ENCODE peak calls at places on chromosomes 5 and 9, in six cellular contexts. E, N, Z, I, W and C are unnamed samples.

GRCh38 chr5:60487466-60487865 is 212.5 kb downstream of the DEPDC1B start:
- DNase-seq in I (no peak), E (no peak), N (peak), Z (no peak), W (no peak), C (peak)

GRCh38 chr5:41418220-41419031 is 92.0 kb downstream of the PLCXD3 start:
- DNase-seq in W (no peak), Z (peak), E (peak), N (peak), I (peak), C (peak)

GRCh38 chr9:134276463-134277245 is 49.6 kb upstream of the RXRA start:
- DNase-seq in Z (no peak), N (no peak), E (peak), I (no peak), W (no peak), C (no peak)

GRCh38 chr9:23603311-23603710 is 222.7 kb downstream of the ELAVL2 start:
- DNase-seq in E (no peak), I (no peak), W (no peak), Z (no peak), N (no peak), C (no peak)

GRCh38 chr5:23884405-23884804 is 377.0 kb downstream of the PRDM9 start:
- DNase-seq in I (no peak), Z (no peak), W (no peak), N (no peak), E (no peak), C (no peak)

GRCh38 chr5:137304227-137304874 is 194.8 kb downstream of the SPOCK1 start:
- DNase-seq in E (no peak), I (no peak), Z (no peak), W (no peak), N (no peak), C (no peak)

GRCh38 chr9:112754578-112754977 is 4.0 kb downstream of the SNX30 start:
- DNase-seq in I (peak), Z (no peak), W (peak), E (no peak), N (peak), C (peak)

GRCh38 chr5:31364881-31365636 is 166.8 kb downstream of the DROSHA start:
- DNase-seq in W (no peak), I (peak), E (no peak), N (peak), Z (no peak), C (peak)

GRCh38 chr5:15009420-15009819 is 137.8 kb upstream of the ANKH start:
- DNase-seq in W (no peak), E (no peak), Z (no peak), I (peak), N (peak), C (peak)

GRCh38 chr5:43305948-43306563 is 7.2 kb downstream of the HMGCS1 start:
- DNase-seq in Z (peak), I (peak), E (peak), W (no peak), N (peak), C (peak)

GRCh38 chr9:7452378-7452777 is 347.2 kb downstream of the DMAC1 start:
- DNase-seq in W (no peak), I (peak), N (peak), E (no peak), Z (no peak), C (peak)

GRCh38 chr9:70408393-70409040 is 5.9 kb downstream of the KLF9 start:
- DNase-seq in I (no peak), W (no peak), Z (peak), E (no peak), N (peak), C (peak)

GRCh38 chr5:96967400-96967799 is 31.5 kb downstream of the LNPEP start:
- DNase-seq in N (no peak), E (no peak), Z (no peak), I (no peak), W (no peak), C (no peak)

GRCh38 chr5:66144074-66144798 is at the start of gene SREK1:
- DNase-seq in E (peak), N (peak), I (peak), W (peak), Z (peak), C (peak)
- H3K4me3 ChIP-seq in E (peak), N (peak), I (peak), W (peak), Z (peak), C (peak)

DNA sequence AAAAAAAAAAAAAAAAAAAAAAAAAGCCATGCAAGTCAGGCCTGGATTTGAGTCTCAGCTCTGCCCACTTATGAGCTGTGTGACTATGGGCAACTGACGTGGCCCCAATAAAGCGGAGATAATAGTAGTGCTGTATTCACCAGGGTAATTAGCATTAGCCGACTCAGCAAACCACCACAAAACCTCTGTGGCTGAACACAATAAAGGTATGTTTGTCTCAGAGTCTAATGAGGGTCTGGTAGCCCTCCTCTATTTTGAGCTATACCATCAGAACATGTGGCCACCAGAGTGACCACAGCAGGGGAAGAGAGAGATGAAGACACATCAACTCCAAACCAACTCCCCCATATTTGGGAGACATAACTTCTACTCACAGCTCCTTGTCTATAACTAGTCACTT is 15.9 kb downstream of the SWI5 start:
- DNase-seq in W (no peak), E (no peak), I (no peak), N (no peak), Z (no peak), C (no peak)
- H3K4me2 ChIP-seq in W (no peak), E (no peak), I (no peak), N (no peak), Z (no peak), C (no peak)

DNA sequence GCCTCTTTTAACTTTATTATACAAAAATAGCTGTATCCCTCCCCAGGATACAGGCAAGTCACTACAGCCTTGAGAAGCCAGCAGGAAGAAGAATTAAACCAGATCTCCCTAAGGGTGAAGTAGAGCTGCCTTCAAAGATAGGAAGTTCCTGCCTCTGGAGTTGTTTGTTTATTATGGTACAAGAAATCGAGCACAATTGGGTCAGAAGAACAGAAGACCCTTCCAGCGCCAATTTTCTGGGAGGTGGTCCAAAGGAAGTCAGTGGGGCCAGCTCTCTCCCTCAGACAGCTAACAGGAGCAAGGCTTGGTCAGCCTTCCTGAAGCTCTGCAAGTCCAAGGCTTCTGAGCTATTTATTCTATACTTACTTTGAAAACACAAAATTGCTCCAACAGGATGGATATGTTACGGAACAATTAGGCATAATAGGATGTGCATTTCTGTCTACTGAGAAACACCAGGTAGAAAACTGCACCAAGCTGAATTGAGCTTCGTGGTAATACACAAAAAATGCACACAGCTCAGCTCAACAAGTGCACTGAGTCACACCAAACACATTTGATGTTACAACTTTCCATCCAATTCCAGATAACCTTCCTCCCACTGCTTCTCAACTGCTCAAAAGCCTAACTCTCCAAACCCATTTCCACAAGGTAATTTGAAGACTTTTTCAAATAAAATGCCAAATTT is 16.0 kb downstream of the SERINC5 start:
- DNase-seq in I (peak), W (no peak), E (no peak), Z (no peak), N (peak), C (peak)
- H3K4me3 ChIP-seq in I (no peak), W (no peak), E (no peak), Z (no peak), N (no peak), C (no peak)

GRCh38 chr5:124301222-124301621 is 445.2 kb downstream of the ZNF608 start:
- DNase-seq in N (no peak), W (no peak), E (no peak), I (no peak), Z (no peak), C (no peak)
- H3K4me2 ChIP-seq in N (no peak), W (no peak), E (no peak), I (no peak), Z (no peak), C (no peak)

DNA sequence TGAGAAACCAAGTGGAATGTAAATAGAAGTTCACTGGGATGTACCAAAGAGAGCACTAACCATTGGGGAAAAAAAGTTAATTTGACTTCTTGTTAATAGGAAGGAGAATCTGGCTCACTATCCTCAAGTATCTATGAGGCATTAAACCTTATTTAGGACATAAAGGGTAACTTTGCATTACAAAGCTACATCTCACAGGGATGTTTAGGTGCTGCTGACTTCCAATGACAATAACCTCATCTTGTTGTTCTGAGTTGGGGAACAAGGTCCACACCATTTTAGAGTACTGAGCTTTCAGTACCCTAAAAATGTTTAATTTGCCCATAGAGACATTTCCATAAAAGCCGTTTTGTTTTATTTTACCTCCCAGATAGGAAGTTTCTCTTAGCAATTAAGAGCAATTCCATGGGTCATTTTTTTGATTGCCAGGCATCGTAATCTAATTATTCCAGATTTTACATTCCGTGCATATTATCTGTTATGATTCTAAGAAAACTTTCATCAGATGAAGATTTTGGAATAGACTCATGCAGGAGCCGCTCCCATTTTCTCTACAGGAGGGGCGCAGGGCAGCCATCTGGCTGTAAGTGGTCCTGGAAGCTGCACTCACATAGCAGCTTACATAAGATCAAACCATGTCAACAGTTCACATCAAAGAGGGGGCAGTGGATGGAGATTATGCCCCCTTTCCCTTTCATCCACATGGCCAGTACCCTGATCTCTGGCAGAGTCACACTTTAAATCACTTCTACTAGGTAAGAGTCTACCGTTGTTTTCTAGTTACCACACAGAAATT is 73.5 kb upstream of the PCA3 start:
- DNase-seq in E (no peak), Z (peak), I (no peak), W (no peak), N (no peak), C (no peak)
- H3K4me3 ChIP-seq in E (peak), Z (no peak), I (no peak), W (no peak), N (no peak), C (no peak)

GRCh38 chr9:136327313-136327971 is at the start of gene GPSM1:
- DNase-seq in W (peak), I (peak), N (peak), Z (peak), E (peak), C (no peak)

GRCh38 chr9:136325354-136325753 is 2.0 kb upstream of the GPSM1 start:
- DNase-seq in Z (no peak), I (no peak), N (no peak), E (no peak), W (no peak), C (no peak)

GRCh38 chr9:136326061-136326776 is 1.1 kb upstream of the GPSM1 start:
- DNase-seq in Z (peak), W (no peak), I (peak), E (no peak), N (peak), C (peak)

GRCh38 chr9:136328011-136328621 is 777 bp downstream of the GPSM1 start:
- DNase-seq in E (no peak), Z (no peak), N (no peak), W (no peak), I (no peak), C (no peak)

DNA sequence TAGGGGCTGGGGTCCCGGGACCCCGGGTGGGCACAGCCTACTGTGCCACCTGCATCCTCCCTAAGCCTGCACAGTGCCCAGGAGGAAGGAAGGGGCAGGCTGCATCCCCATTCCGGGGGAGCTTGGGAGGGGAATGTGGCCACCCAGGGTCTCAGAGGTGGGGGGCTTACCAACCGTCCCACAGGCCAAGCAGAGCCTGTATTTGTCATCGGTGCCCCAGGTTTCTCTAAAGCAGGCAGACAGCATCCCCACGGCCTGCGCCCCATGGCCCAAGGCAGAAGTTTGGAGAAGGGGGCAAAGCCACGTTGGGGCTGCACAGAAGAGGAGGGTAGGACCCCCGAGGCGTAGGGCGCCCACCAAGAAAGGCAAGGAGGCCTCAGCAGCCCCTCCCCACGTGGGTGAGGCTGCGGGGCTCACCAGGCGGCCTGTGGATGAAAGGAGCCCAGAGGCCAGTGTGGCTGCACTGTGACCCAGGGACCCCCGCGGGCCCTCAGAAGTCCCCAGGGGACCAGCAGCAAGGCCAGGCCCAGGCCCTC is 494 bp upstream of the GPSM1 start:
- DNase-seq in Z (no peak), W (no peak), E (no peak), I (no peak), N (no peak), C (no peak)
- H3K4me2 ChIP-seq in Z (peak), W (peak), E (peak), I (peak), N (peak), C (peak)

GRCh38 chr5:52199833-52200232 is 587.9 kb upstream of the ITGA1 start:
- DNase-seq in I (no peak), N (no peak), Z (no peak), E (no peak), W (no peak), C (no peak)
- H3K4me3 ChIP-seq in I (no peak), N (no peak), Z (no peak), E (no peak), W (no peak), C (no peak)